ENCODE peak calls at places on chromosomes 7 and 10, in five cellular contexts. W, U, O, T and I are unnamed samples.
A peak's percentile ranks its signal among the peaks of the same experiment; 100 is the strongest.

GRCh38 chr7:151448261-151449252 is 8.6 kb upstream of the CRYGN start:
- DNase-seq in T (peak; percentile 90), O (no peak), U (peak; percentile 56), W (peak; percentile 72), I (peak; percentile 48)

GRCh38 chr7:12138421-12138820 is 72.7 kb upstream of the TMEM106B start:
- DNase-seq in T (no peak), O (no peak), W (no peak), U (no peak), I (no peak)

GRCh38 chr10:13690281-13690825 is 103.6 kb downstream of the PRPF18 start:
- DNase-seq in U (peak; percentile 46), W (no peak), O (no peak), T (peak; percentile 31), I (peak; percentile 14)

GRCh38 chr10:126841341-126841902 is 63.8 kb upstream of the DOCK1 start:
- DNase-seq in O (no peak), U (no peak), W (no peak), T (no peak), I (no peak)

GRCh38 chr10:69061305-69062161 is 26.4 kb upstream of the SRGN start:
- DNase-seq in W (peak; percentile 96), U (no peak), T (peak; percentile 88), O (peak; percentile 91), I (peak; percentile 25)

GRCh38 chr10:61821153-61821552 is 80.3 kb upstream of the ARID5B start:
- DNase-seq in T (no peak), U (no peak), W (no peak), O (no peak), I (no peak)

GRCh38 chr10:29443745-29444523 is 155.1 kb downstream of the LYZL1 start:
- DNase-seq in U (no peak), T (no peak), O (no peak), W (no peak), I (no peak)

GRCh38 chr10:86090807-86091206 is 275.8 kb downstream of the GRID1 start:
- DNase-seq in O (no peak), T (peak; percentile 33), U (no peak), W (no peak), I (no peak)

GRCh38 chr10:110192552-110192951 is 14.9 kb upstream of the MXI1 start:
- DNase-seq in U (no peak), T (no peak), W (no peak), O (no peak), I (no peak)

DNA sequence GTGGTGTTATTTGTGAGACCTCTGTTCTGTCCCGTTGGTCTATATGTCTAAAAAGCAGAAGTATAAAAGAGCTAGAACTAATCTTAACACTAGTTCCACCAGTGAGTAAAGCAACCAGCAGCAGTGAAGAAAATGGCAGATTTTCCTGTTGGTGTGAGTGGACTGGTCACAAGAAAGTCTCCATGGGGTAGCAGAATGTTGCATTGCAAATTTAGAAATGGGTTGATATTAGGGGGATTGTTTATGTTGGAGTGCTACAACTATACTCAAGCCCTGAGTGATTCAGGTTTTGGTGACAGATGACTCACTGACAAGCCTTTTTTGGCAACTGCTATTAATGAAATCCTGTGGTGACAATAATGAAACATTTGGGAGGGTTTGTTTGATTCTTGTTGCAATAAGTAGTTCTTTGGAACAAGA is 5.6 kb downstream of the AVL9 start:
- DNase-seq in O (no peak), U (no peak), W (peak; percentile 58), T (no peak), I (no peak)
- H3K4me3 ChIP-seq in O (no peak overlapping the region), U (no peak overlapping the region), W (peak overlapping the region; percentile 15), T (peak overlapping the region; percentile 4), I (no peak overlapping the region)

GRCh38 chr7:95798401-95798930 is 26.1 kb downstream of the DYNC1I1 start:
- DNase-seq in T (no peak), W (peak; percentile 89), O (no peak), U (no peak), I (no peak)
- H3K27ac ChIP-seq in T (no peak overlapping the region), W (peak overlapping the region; percentile 36), O (no peak overlapping the region), U (no peak overlapping the region), I (no peak overlapping the region)

DNA sequence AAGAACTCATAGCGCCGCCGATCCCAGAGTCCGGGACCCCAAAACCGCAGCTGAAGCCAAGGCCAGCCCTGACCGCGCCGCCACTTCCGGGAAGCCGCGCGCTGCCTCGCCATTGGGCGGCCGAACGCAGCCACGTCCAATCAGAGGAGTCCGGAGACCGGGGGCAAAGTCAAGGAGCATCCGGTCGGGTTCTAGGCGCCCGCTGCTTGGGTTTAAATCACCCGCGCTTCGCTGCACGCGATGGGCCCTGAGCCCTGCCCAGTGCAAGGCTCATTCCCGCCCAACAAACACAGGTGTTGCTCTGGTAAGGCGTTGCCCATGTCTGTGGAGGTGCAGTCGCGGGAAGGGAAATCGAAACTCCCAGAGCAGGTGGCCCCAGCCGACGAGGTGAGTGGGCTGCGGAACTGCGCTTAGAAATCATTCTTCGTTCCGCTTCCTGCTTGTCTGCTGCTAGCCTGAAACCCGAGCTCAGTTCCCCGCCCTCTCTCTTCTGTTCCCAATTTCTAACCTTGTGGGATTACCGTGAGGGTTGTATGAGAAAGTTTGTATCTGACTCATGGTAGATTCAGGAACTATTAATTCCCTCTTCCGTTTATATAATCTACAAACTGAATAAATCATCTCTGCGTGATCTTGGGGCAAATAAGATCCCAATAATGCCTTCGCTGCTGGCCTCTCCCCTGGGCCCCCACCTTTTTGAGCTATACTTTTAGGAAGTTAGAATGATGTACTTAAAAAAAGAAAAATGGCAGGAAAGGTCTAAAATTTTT is at the start of gene DCLRE1C:
- DNase-seq in W (peak; percentile 87), T (peak; percentile 96), U (peak; percentile 92), O (no peak), I (peak; percentile 85)
- TF ChIP-seq POLR2AphosphoS5 in W (peak; percentile 81), T (peak; percentile 91), U (peak; percentile 81), O (peak; percentile 77), I (peak; percentile 87)

DNA sequence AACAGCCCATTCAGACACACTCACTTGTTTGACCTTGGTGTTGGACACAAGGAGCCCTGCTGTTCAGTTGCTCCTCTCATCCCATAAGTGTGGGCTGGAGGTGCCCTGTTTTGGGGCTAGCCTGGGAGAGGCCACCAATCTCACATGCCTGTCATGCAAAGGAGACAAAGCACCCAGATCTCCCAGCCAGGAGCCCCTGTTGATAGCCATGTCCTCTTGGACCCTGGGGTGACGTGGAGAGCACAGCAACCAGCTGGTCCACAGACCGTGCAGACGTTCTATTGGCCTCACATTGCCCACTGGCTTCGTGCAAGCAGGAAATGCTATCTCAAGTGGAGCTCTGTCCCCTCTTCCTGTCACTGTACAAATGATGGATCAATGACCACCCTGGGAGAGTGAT is 240.8 kb downstream of the RPS24 start:
- DNase-seq in U (no peak), T (peak; percentile 44), O (no peak), W (no peak), I (no peak)
- H3K4me3 ChIP-seq in U (no peak overlapping the region), T (no peak overlapping the region), O (no peak overlapping the region), W (no peak overlapping the region), I (no peak overlapping the region)

GRCh38 chr7:101598422-101598957 is 30.6 kb downstream of the MYL10 start:
- DNase-seq in O (no peak), T (peak; percentile 72), W (no peak), U (peak; percentile 80), I (no peak)
- H3K27ac ChIP-seq in O (no peak overlapping the region), T (no peak overlapping the region), W (no peak overlapping the region), U (peak overlapping the region; percentile 22), I (no peak overlapping the region)